ENCODE peak calls at places on chromosome 1, in seven cellular contexts. H, P, Z, B, I, L and Y are unnamed samples.

GRCh38 chr1:2556277-2557145 is at the start of gene TNFRSF14:
- DNase-seq in H (no peak), P (peak), Z (peak), B (no peak), I (peak), L (peak), Y (no peak)

GRCh38 chr1:40951943-40952743 is 27.4 kb upstream of the CTPS1 start:
- DNase-seq in H (peak), P (peak), Z (peak), B (no peak), I (peak), L (peak), Y (peak)

GRCh38 chr1:37561794-37562132 is 5.0 kb downstream of the DNALI1 start:
- DNase-seq in H (no peak), P (no peak), Z (peak), B (no peak), I (no peak), L (peak), Y (no peak)

GRCh38 chr1:54227091-54227602 is 27.2 kb downstream of the MRPL37 start:
- DNase-seq in H (peak), P (peak), Z (peak), B (no peak), I (peak), L (peak), Y (no peak)

GRCh38 chr1:53929349-53929945 is 16.1 kb downstream of the IFT25 start:
- DNase-seq in H (no peak), P (no peak), Z (no peak), B (no peak), I (no peak), L (no peak), Y (no peak)

GRCh38 chr1:182185147-182185546 is 123.6 kb upstream of the ZNF648 start:
- DNase-seq in H (no peak), P (no peak), Z (no peak), B (no peak), I (no peak), L (no peak), Y (no peak)

GRCh38 chr1:243713470-243714186 is 136.4 kb downstream of the AKT3 start:
- DNase-seq in H (no peak), P (no peak), Z (no peak), B (no peak), I (no peak), L (no peak), Y (no peak)

GRCh38 chr1:185155600-185156320 is 993 bp downstream of the TRMT1L start:
- DNase-seq in H (no peak), P (peak), Z (peak), B (no peak), I (no peak), L (peak), Y (no peak)

GRCh38 chr1:209926045-209926444 is 12.0 kb upstream of the SYT14 start:
- DNase-seq in H (no peak), P (no peak), Z (no peak), B (no peak), I (no peak), L (peak), Y (no peak)

GRCh38 chr1:219100059-219100458 is 73.6 kb upstream of the LYPLAL1 start:
- DNase-seq in H (no peak), P (no peak), Z (no peak), B (no peak), I (no peak), L (no peak), Y (no peak)

GRCh38 chr1:70874063-70874462 is 173.6 kb downstream of the PTGER3 start:
- DNase-seq in H (no peak), P (no peak), Z (no peak), B (no peak), I (no peak), L (peak), Y (no peak)

GRCh38 chr1:210582186-210582981 is 253.7 kb downstream of the HHAT start:
- DNase-seq in H (no peak), P (no peak), Z (no peak), B (no peak), I (no peak), L (no peak), Y (no peak)

GRCh38 chr1:55051621-55052020 is 12.3 kb downstream of the PCSK9 start:
- DNase-seq in H (no peak), P (no peak), Z (no peak), B (no peak), I (no peak), L (no peak), Y (no peak)

GRCh38 chr1:156191292-156191954 is 2.5 kb upstream of the SLC25A44 start:
- DNase-seq in H (no peak), P (no peak), Z (no peak), B (no peak), I (no peak), L (no peak), Y (no peak)

GRCh38 chr1:6348511-6349191 is 44.9 kb downstream of the ACOT7 start:
- DNase-seq in H (no peak), P (no peak), Z (no peak), B (no peak), I (peak), L (peak), Y (no peak)

GRCh38 chr1:36464605-36465393 is 615 bp upstream of the MRPS15 start:
- DNase-seq in H (no peak), P (no peak), Z (no peak), B (no peak), I (peak), L (no peak), Y (no peak)

GRCh38 chr1:61253059-61253735 is 170.8 kb downstream of the NFIA start:
- DNase-seq in H (no peak), P (peak), Z (peak), B (no peak), I (no peak), L (peak), Y (no peak)

GRCh38 chr1:155064109-155064812 is 721 bp downstream of the EFNA4 start:
- DNase-seq in H (no peak), P (peak), Z (no peak), B (no peak), I (no peak), L (peak), Y (no peak)

GRCh38 chr1:155062151-155062686 is 1.3 kb upstream of the EFNA4 start:
- DNase-seq in H (peak), P (peak), Z (no peak), B (no peak), I (peak), L (no peak), Y (no peak)

GRCh38 chr1:155063550-155064108 is at the start of gene EFNA4:
- DNase-seq in H (peak), P (peak), Z (peak), B (no peak), I (peak), L (peak), Y (no peak)

GRCh38 chr1:155061381-155062150 is 2.0 kb upstream of the EFNA4 start:
- DNase-seq in H (peak), P (peak), Z (peak), B (peak), I (peak), L (peak), Y (peak)

GRCh38 chr1:155062702-155063411 is 683 bp upstream of the EFNA4 start:
- DNase-seq in H (peak), P (peak), Z (peak), B (no peak), I (peak), L (peak), Y (no peak)
- TF ChIP-seq CTCF in H (peak), P (peak), Z (peak), B (peak), I (peak), L (peak), Y (no peak)

GRCh38 chr1:9576903-9577302 is 11.8 kb upstream of the TMEM201 start:
- DNase-seq in H (no peak), P (no peak), Z (no peak), B (no peak), I (no peak), L (no peak), Y (no peak)
- TF ChIP-seq CTCF in H (no peak), P (no peak), Z (no peak), B (no peak), I (no peak), L (no peak), Y (no peak)

GRCh38 chr1:205066221-205066818 is 17.9 kb downstream of the TMEM81 start:
- DNase-seq in H (peak), P (no peak), Z (no peak), B (no peak), I (peak), L (no peak), Y (no peak)
- TF ChIP-seq CTCF in H (no peak), P (peak), Z (no peak), B (no peak), I (no peak), L (peak), Y (no peak)

DNA sequence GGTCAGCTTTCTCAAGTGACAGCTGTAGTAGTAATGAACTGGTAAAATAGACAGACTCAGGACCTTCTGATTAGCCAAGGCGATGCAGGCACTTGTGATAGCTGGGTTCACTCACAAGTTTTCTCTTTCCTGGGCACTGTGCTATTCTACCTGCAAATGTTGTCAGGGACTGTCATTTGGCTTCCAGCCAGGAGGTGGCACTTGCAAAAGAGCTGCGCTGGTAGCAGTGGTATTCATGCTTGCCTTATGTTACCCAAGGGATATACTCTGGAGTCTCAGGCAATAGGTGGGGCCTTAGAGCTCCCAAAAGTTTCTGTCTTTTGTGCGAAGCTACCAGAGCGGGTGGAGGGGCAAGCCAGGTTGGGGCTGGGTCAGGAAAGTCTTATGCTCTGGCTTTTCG is 23.5 kb downstream of the IFI44 start:
- DNase-seq in H (no peak), P (peak), Z (no peak), B (no peak), I (no peak), L (peak), Y (no peak)
- TF ChIP-seq CTCF in H (no peak), P (no peak), Z (no peak), B (no peak), I (no peak), L (no peak), Y (no peak)